ENCODE peak calls at places on chromosome 2, in ten cellular contexts. W is stimulated activated CD4-positive, alpha-beta T cell treated with anti-CD3 and anti-CD28 coated beads, Interleukin-4, amount 100 ng/mL, for 24 hours; H is activated CD4-positive, alpha-beta T cell treated with anti-CD3 and anti-CD28 coated beads for 4 hours; O is hepatic stellate cell; P is astrocyte of the hippocampus; V is caudate nucleus; K is kidney tubule cell; J is H4; Y is HCT116; T is NCI-H1092 treated with DMSO at 0.1 percent for 48 hours. D is an unnamed sample.
A peak's percentile ranks its signal among the peaks of the same experiment; 100 is the strongest.

GRCh38 chr2:176139170-176139611 is 9.7 kb downstream of the HOXD8 start:
- DNase-seq in W (no peak), H (no peak), O (no peak), P (no peak), V (no peak), K (no peak), J (no peak), Y (no peak), T (no peak), D (no peak)

GRCh38 chr2:226583715-226584114 is 215.9 kb downstream of the IRS1 start:
- DNase-seq in W (no peak), H (no peak), O (peak; percentile 46), P (peak; percentile 87), V (no peak), K (peak; percentile 92), J (peak; percentile 56), Y (peak; percentile 66), T (no peak), D (no peak)

GRCh38 chr2:143029141-143029540 is 100.1 kb upstream of the ARHGAP15 start:
- DNase-seq in W (no peak), H (no peak), O (no peak), P (peak; percentile 2), V (no peak), K (no peak), J (no peak), Y (no peak), T (no peak), D (no peak)

GRCh38 chr2:127591221-127591923 is 54.6 kb upstream of the GPR17 start:
- DNase-seq in W (peak; percentile 64), H (peak; percentile 55), O (peak; percentile 88), P (peak; percentile 73), V (no peak), K (peak; percentile 57), J (peak; percentile 33), Y (peak; percentile 64), T (peak; percentile 20), D (peak; percentile 50)

GRCh38 chr2:165889761-165890242 is 63.8 kb downstream of the TTC21B start:
- DNase-seq in W (no peak), H (no peak), O (no peak), P (no peak), V (no peak), K (peak; percentile 27), J (no peak), Y (no peak), T (no peak), D (no peak)

GRCh38 chr2:199760574-199760973 is 90.4 kb downstream of the FTCDNL1 start:
- DNase-seq in W (no peak), H (no peak), O (no peak), P (no peak), V (no peak), K (no peak), J (peak; percentile 49), Y (no peak), T (no peak), D (no peak)

GRCh38 chr2:190205643-190206042 is 114.0 kb downstream of the HIBCH start:
- DNase-seq in W (no peak), H (no peak), O (no peak), P (no peak), V (no peak), K (no peak), J (no peak), Y (no peak), T (no peak), D (no peak)

GRCh38 chr2:80292474-80292873 is 12.1 kb downstream of the LRRTM1 start:
- DNase-seq in W (no peak), H (no peak), O (no peak), P (no peak), V (no peak), K (no peak), J (no peak), Y (no peak), T (no peak), D (no peak)

GRCh38 chr2:61262699-61263098 is 100.7 kb downstream of the C2orf74 start:
- DNase-seq in W (no peak), H (no peak), O (no peak), P (peak; percentile 17), V (no peak), K (no peak), J (no peak), Y (no peak), T (no peak), D (no peak)

GRCh38 chr2:26363323-26363722 is 16.7 kb upstream of the ADGRF3 start:
- DNase-seq in W (no peak), H (no peak), O (no peak), P (no peak), V (no peak), K (peak; percentile 31), J (no peak), Y (no peak), T (no peak), D (no peak)

GRCh38 chr2:173290518-173290917 is 64.2 kb upstream of the CDCA7 start:
- DNase-seq in W (no peak), H (no peak), O (no peak), P (no peak), V (no peak), K (no peak), J (no peak), Y (no peak), T (no peak), D (no peak)

GRCh38 chr2:169716229-169716886 is 17.3 kb upstream of the KLHL23 start:
- DNase-seq in W (no peak), H (no peak), O (no peak), P (no peak), V (no peak), K (no peak), J (no peak), Y (no peak), T (peak; percentile 35), D (peak; percentile 69)

GRCh38 chr2:29583104-29583503 is 338.3 kb downstream of the ALK start:
- DNase-seq in W (no peak), H (no peak), O (no peak), P (no peak), V (no peak), K (peak; percentile 48), J (no peak), Y (no peak), T (no peak), D (no peak)

GRCh38 chr2:30270166-30270565 is 38.8 kb downstream of the LBH start:
- DNase-seq in W (no peak), H (no peak), O (no peak), P (no peak), V (no peak), K (no peak), J (no peak), Y (no peak), T (no peak), D (no peak)

GRCh38 chr2:212186166-212186565 is 352.4 kb downstream of the ERBB4 start:
- DNase-seq in W (no peak), H (no peak), O (no peak), P (no peak), V (no peak), K (no peak), J (no peak), Y (no peak), T (no peak), D (no peak)

GRCh38 chr2:241122376-241123002 is 20.4 kb upstream of the MTERF4 start:
- DNase-seq in W (no peak), H (no peak), O (no peak), P (no peak), V (no peak), K (no peak), J (no peak), Y (no peak), T (no peak), D (no peak)

GRCh38 chr2:9217838-9218770 is 11.5 kb downstream of the ASAP2 start:
- DNase-seq in W (no peak), H (no peak), O (no peak), P (no peak), V (no peak), K (no peak), J (no peak), Y (no peak), T (no peak), D (peak; percentile 15)

GRCh38 chr2:219689676-219690628 is 62.5 kb downstream of the SLC4A3 start:
- DNase-seq in W (peak; percentile 42), H (no peak), O (peak; percentile 43), P (peak; percentile 88), V (no peak), K (peak; percentile 74), J (peak; percentile 74), Y (no peak), T (peak; percentile 44), D (peak; percentile 17)

GRCh38 chr2:187782301-187782700 is 228.1 kb upstream of the TFPI start:
- DNase-seq in W (no peak), H (no peak), O (no peak), P (no peak), V (no peak), K (no peak), J (no peak), Y (no peak), T (no peak), D (no peak)

GRCh38 chr2:46690825-46691224 is 211.5 kb downstream of the TMEM247 start:
- DNase-seq in W (no peak), H (no peak), O (peak; percentile 76), P (peak; percentile 37), V (no peak), K (no peak), J (peak; percentile 94), Y (peak; percentile 44), T (no peak), D (no peak)

GRCh38 chr2:60502123-60502522 is 51.3 kb downstream of the BCL11A start:
- DNase-seq in W (no peak), H (no peak), O (no peak), P (no peak), V (no peak), K (no peak), J (no peak), Y (no peak), T (no peak), D (no peak)

GRCh38 chr2:170481201-170481600 is 233.9 kb upstream of the SP5 start:
- DNase-seq in W (no peak), H (no peak), O (no peak), P (no peak), V (no peak), K (peak; percentile 51), J (no peak), Y (no peak), T (no peak), D (no peak)

GRCh38 chr2:105125428-105125827 is 87.6 kb downstream of the MRPS9 start:
- DNase-seq in W (no peak), H (no peak), O (no peak), P (no peak), V (no peak), K (no peak), J (no peak), Y (peak; percentile 55), T (no peak), D (no peak)

GRCh38 chr2:200748779-200749178 is 62.9 kb upstream of the BZW1 start:
- DNase-seq in W (no peak), H (no peak), O (no peak), P (no peak), V (no peak), K (no peak), J (no peak), Y (no peak), T (no peak), D (no peak)

GRCh38 chr2:46082531-46083485 is 214.4 kb upstream of the EPAS1 start:
- DNase-seq in W (no peak), H (no peak), O (peak; percentile 36), P (no peak), V (no peak), K (no peak), J (peak; percentile 85), Y (no peak), T (no peak), D (no peak)

GRCh38 chr2:76679025-76679396 is 843.2 kb downstream of the LRRTM4 start:
- DNase-seq in W (no peak), H (no peak), O (no peak), P (no peak), V (no peak), K (peak; percentile 9), J (no peak), Y (no peak), T (no peak), D (no peak)

GRCh38 chr2:110853516-110853915 is 121.1 kb downstream of the ACOXL start:
- DNase-seq in W (peak; percentile 66), H (peak; percentile 25), O (no peak), P (peak; percentile 23), V (no peak), K (peak; percentile 22), J (peak; percentile 21), Y (peak; percentile 27), T (no peak), D (no peak)

GRCh38 chr2:112606567-112606966 is 22.2 kb downstream of the CHCHD5 start:
- DNase-seq in W (no peak), H (no peak), O (no peak), P (no peak), V (no peak), K (no peak), J (no peak), Y (no peak), T (no peak), D (no peak)

D was measured in COR-L47.